ENCODE peak calls at places on chromosomes 3 and 15, in four cellular contexts. J is M059J; B is heart right ventricle; P is activated CD4-positive, alpha-beta T cell treated with anti-CD3 and anti-CD28 coated beads for 48 hours. I is an unnamed sample.

GRCh38 chr3:157475921-157476395 is 27.3 kb downstream of the VEPH1 start:
- DNase-seq in J (peak; percentile 98), B (no peak), P (no peak), I (no peak)

GRCh38 chr15:89641053-89641452 is 14.2 kb downstream of the KIF7 start:
- DNase-seq in J (no peak), B (no peak), P (no peak), I (no peak)

GRCh38 chr3:36520241-36521006 is 140.1 kb downstream of the STAC start:
- DNase-seq in J (no peak), B (no peak), P (no peak), I (no peak)

GRCh38 chr3:138418556-138419206 is 15.7 kb upstream of the ESYT3 start:
- DNase-seq in J (no peak), B (no peak), P (no peak), I (no peak)

GRCh38 chr15:81111018-81111417 is 23.1 kb upstream of the CFAP161 start:
- DNase-seq in J (no peak), B (no peak), P (no peak), I (no peak)

GRCh38 chr3:19725000-19725399 is 209.0 kb downstream of the EFHB start:
- DNase-seq in J (no peak), B (no peak), P (no peak), I (no peak)

GRCh38 chr3:122978569-122978968 is 49.0 kb downstream of the SEMA5B start:
- DNase-seq in J (no peak), B (no peak), P (no peak), I (no peak)

GRCh38 chr3:153052096-153052460 is 109.9 kb upstream of the RAP2B start:
- DNase-seq in J (peak; percentile 99), B (no peak), P (no peak), I (peak; percentile 50)

GRCh38 chr3:188348445-188349244 is 194.7 kb downstream of the LPP start:
- DNase-seq in J (peak; percentile 95), B (peak; percentile 74), P (no peak), I (peak; percentile 64)

GRCh38 chr3:454986-455385 is 258.4 kb downstream of the CHL1 start:
- DNase-seq in J (no peak), B (no peak), P (no peak), I (no peak)

I was measured in uterus.